ENCODE peak calls at places on chromosomes 7 and 10, in ten cellular contexts. L, Z, B, A, E, F, Q, H, T and R are unnamed samples.

GRCh38 chr7:92461027-92462003 is 14.0 kb downstream of the GATAD1 start:
- DNase-seq in L (no peak), Z (peak; percentile 49), B (peak; percentile 27), A (no peak), E (no peak), F (no peak), Q (no peak), H (peak; percentile 63), T (no peak), R (peak; percentile 42)

GRCh38 chr7:42736931-42737330 is 174.9 kb downstream of the C7orf25 start:
- DNase-seq in L (no peak), Z (peak; percentile 24), B (no peak), A (no peak), E (no peak), F (no peak), Q (no peak), H (no peak), T (no peak), R (peak; percentile 14)

GRCh38 chr10:127168251-127168650 is 28.1 kb downstream of the INSYN2A start:
- DNase-seq in L (no peak), Z (no peak), B (no peak), A (no peak), E (no peak), F (no peak), Q (no peak), H (no peak), T (no peak), R (no peak)

GRCh38 chr7:134318443-134318842 is 1.7 kb upstream of the SLC35B4 start:
- DNase-seq in L (no peak), Z (no peak), B (no peak), A (no peak), E (no peak), F (no peak), Q (no peak), H (no peak), T (no peak), R (no peak)

GRCh38 chr7:26397786-26398435 is 106.2 kb downstream of the SNX10 start:
- DNase-seq in L (no peak), Z (no peak), B (peak; percentile 59), A (no peak), E (no peak), F (no peak), Q (no peak), H (no peak), T (no peak), R (peak; percentile 81)

GRCh38 chr7:117448655-117449054 is 21.4 kb upstream of the ASZ1 start:
- DNase-seq in L (no peak), Z (no peak), B (no peak), A (no peak), E (no peak), F (no peak), Q (no peak), H (no peak), T (no peak), R (no peak)

GRCh38 chr7:34655384-34655783 is 2.6 kb upstream of the NPSR1 start:
- DNase-seq in L (no peak), Z (no peak), B (no peak), A (no peak), E (no peak), F (no peak), Q (no peak), H (no peak), T (no peak), R (no peak)

GRCh38 chr7:133051066-133051465 is 30.8 kb downstream of the CHCHD3 start:
- DNase-seq in L (no peak), Z (peak; percentile 4), B (no peak), A (no peak), E (no peak), F (peak; percentile 21), Q (no peak), H (no peak), T (no peak), R (no peak)

GRCh38 chr10:109037978-109038377 is 885.3 kb downstream of the XPNPEP1 start:
- DNase-seq in L (no peak), Z (no peak), B (no peak), A (no peak), E (no peak), F (no peak), Q (no peak), H (no peak), T (no peak), R (no peak)

GRCh38 chr10:51886438-51887068 is 187.2 kb upstream of the CSTF2T start:
- DNase-seq in L (no peak), Z (no peak), B (no peak), A (no peak), E (no peak), F (no peak), Q (no peak), H (no peak), T (no peak), R (no peak)

DNA sequence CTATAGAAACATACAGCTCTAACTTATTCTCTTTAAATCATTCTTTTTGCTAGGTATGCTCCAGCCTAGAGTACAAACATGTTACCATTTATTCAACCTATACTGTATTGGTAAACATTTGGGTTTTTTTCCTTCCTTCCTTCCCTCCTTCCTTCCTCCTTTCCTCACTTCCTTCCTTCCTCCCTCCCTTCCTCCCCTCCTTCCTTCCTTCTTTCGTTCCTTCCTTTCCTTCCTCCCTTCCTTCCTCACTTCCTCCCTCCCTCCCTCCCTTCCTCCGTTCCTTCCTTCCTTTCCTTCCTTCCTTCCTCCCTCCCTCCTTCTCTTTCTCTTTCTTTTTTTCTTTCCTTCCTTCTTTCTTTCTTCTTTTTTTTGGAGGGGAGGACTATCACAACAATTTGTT is 286.7 kb upstream of the PRKCQ start:
- DNase-seq in L (no peak), Z (no peak), B (no peak), A (no peak), E (no peak), F (no peak), Q (no peak), H (no peak), T (no peak), R (no peak)
- TF ChIP-seq CTCF in L (no peak), Z (no peak), B (no peak), A (no peak), E (no peak), F (no peak), Q (no peak), H (no peak), T (no peak), R (no peak)

GRCh38 chr7:50112250-50112649 is 19.2 kb upstream of the ZPBP start:
- DNase-seq in L (no peak), Z (no peak), B (no peak), A (no peak), E (no peak), F (no peak), Q (no peak), H (no peak), T (no peak), R (no peak)
- TF ChIP-seq CTCF in L (no peak), Z (no peak), B (no peak), A (no peak), E (no peak), F (no peak), Q (no peak), H (no peak), T (no peak), R (no peak)

DNA sequence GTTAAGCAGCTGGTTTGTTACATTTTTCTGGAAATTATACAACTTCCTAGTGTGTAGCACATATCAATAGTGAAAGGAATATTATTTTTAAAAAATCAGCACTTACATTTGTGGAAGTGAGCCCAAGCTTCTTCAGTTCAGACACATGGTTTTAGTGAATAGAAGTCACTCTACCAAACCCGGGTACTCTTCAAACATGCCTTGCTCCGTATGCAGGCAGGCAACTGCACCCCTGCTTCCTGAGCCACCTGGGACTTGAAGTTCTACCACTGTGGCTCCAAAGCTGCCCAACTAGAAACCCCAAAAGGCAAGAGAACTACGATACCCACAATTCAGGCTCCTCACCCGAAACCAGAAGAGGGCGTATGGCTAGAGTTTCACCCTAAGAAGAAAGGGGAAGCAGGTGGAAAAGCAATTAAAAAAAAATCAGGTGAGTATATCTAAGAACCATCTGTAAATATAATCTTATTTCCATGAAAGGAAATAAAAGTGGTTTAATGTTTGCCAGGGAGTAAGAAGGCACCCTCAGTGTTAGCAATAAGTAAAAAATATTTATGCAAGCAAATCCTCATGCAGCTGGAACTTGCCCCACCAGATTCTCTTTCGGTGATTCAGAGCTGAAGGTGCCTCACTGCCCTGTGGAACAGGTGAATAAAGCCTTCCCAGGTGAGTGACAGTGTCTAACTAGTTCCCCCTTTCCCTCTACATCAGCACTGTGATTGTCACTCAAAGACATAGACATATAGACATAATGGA is at the start of gene MACC1:
- DNase-seq in L (no peak), Z (peak; percentile 69), B (no peak), A (no peak), E (no peak), F (no peak), Q (no peak), H (no peak), T (peak; percentile 71), R (no peak)
- TF ChIP-seq CTCF in L (no peak), Z (no peak), B (no peak), A (no peak), E (no peak), F (no peak), Q (peak; percentile 21), H (no peak), T (peak; percentile 13), R (no peak)

GRCh38 chr10:113302062-113302461 is 250.8 kb upstream of the HABP2 start:
- DNase-seq in L (no peak), Z (no peak), B (no peak), A (no peak), E (no peak), F (no peak), Q (no peak), H (no peak), T (no peak), R (peak; percentile 65)

GRCh38 chr10:113300628-113301027 is 252.2 kb upstream of the HABP2 start:
- DNase-seq in L (no peak), Z (no peak), B (no peak), A (no peak), E (no peak), F (no peak), Q (no peak), H (no peak), T (no peak), R (no peak)

GRCh38 chr10:113303747-113304146 is 249.1 kb upstream of the HABP2 start:
- DNase-seq in L (no peak), Z (peak; percentile 20), B (no peak), A (no peak), E (no peak), F (no peak), Q (no peak), H (peak; percentile 18), T (no peak), R (no peak)

GRCh38 chr10:113298616-113299015 is 254.2 kb upstream of the HABP2 start:
- DNase-seq in L (no peak), Z (no peak), B (no peak), A (no peak), E (no peak), F (no peak), Q (no peak), H (no peak), T (no peak), R (no peak)

DNA sequence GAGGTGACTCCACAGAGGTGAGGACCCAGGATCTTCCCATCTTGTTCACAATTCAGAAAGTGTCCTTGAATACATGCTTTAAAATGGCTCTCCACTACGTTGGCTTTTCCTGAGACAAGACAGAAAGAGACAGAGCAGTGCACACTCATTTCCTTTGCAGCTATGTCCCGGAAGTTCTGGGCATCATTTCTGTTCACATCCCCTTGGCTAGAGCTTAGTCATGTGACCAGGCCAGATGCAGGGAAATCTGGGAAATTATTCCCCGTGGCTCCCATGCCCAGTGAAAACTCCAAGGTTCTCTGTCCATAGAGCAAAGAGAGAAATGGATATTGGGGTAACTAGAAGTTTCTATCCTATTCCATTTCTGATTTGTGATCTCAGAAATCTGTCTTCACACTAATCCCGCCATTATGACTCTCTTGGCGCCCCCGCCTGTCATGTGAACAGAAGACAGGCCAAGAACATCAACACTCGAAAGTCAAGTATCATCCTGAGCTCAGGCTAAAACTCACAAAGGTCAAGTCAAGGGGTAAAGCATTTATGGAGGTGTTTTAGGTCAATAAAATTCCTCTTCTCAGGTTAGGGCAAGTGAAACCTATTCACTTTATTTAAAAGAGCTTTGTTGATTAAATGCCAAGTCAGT is 251.4 kb upstream of the HABP2 start:
- DNase-seq in L (no peak), Z (peak; percentile 11), B (no peak), A (no peak), E (no peak), F (no peak), Q (peak; percentile 15), H (peak; percentile 42), T (no peak), R (peak; percentile 50)
- TF ChIP-seq CTCF in L (no peak), Z (no peak), B (no peak), A (no peak), E (no peak), F (no peak), Q (no peak), H (peak; percentile 54), T (no peak), R (peak; percentile 47)